ENCODE peak calls at places on chromosomes 6 and 20, in six cellular contexts. Y is IMR-90, I is mesenchymal stem cell, Z is H1, M is neuronal stem cell, G is trophoblast cell. X is an unnamed sample.

GRCh38 chr20:32961956-32962517 is 42.2 kb downstream of the SUN5 start:
- DNase-seq in Y (no peak), I (no peak), Z (no peak), M (no peak), G (no peak), X (no peak)

GRCh38 chr6:78700997-78701396 is 166.4 kb upstream of the IRAK1BP1 start:
- DNase-seq in Y (no peak), I (no peak), Z (no peak), M (no peak), G (no peak), X (no peak)

GRCh38 chr20:9241721-9242427 is 173.0 kb downstream of the PLCB4 start:
- DNase-seq in Y (peak), I (no peak), Z (no peak), M (no peak), G (no peak), X (no peak)

GRCh38 chr6:48111143-48111506 is at the start of gene PTCHD4:
- DNase-seq in Y (peak), I (peak), Z (peak), M (no peak), G (peak), X (peak)

GRCh38 chr6:133291671-133292070 is 50.5 kb downstream of the EYA4 start:
- DNase-seq in Y (peak), I (no peak), Z (no peak), M (no peak), G (no peak), X (no peak)

GRCh38 chr20:59371429-59371828 is 71.0 kb downstream of the EDN3 start:
- DNase-seq in Y (no peak), I (no peak), Z (no peak), M (no peak), G (no peak), X (no peak)

GRCh38 chr20:3842332-3842930 is 4.2 kb upstream of the MAVS start:
- DNase-seq in Y (no peak), I (no peak), Z (no peak), M (no peak), G (no peak), X (no peak)

GRCh38 chr20:24954151-24954550 is 5.1 kb downstream of the CST7 start:
- DNase-seq in Y (no peak), I (no peak), Z (no peak), M (no peak), G (no peak), X (no peak)

GRCh38 chr20:20593447-20594170 is 118.8 kb downstream of the RALGAPA2 start:
- DNase-seq in Y (peak), I (peak), Z (peak), M (peak), G (peak), X (peak)

GRCh38 chr6:45812937-45813336 is 202.7 kb downstream of the CLIC5 start:
- DNase-seq in Y (peak), I (no peak), Z (no peak), M (peak), G (no peak), X (no peak)

GRCh38 chr6:137983269-137983668 is 116.2 kb downstream of the TNFAIP3 start:
- DNase-seq in Y (no peak), I (no peak), Z (no peak), M (no peak), G (no peak), X (no peak)

DNA sequence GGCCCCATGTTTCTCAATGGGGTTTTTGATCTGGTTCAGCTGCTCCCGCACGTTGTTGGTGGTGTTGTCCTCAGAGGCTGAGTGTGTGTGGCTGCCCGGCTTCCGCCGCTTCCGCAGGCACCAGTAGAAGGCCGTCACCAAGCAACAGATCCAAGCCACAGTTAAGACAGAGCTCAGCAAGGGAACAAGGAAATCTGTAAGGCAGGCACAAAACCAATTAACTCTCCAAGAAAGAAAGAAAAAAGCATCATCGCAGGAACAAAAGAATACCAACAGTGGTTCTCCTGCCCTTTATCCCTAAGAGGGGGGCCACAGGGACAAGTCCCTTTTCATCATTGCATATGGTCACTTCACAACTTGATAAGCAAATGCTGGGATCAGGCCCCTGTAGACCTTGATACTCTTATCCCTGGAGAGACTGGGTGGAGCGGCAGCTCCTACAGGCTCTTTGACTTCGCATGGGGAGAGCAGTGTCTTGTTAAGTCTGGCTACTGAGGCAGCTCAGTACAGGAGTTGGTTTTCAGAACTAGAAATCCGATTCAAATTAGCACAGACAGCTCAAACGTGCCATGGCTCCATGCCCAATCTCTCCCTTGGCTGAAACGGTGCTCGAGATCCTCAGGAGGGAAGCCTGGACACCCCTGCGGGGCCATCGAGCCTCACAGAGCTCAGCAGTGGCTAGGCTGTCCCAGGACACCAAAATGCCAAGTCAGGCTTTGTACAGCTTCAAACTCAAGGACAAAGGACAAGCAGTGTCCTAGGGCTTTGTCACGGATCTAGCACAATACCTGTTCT is 33.8 kb downstream of the JAG1 start:
- DNase-seq in Y (no peak), I (no peak), Z (no peak), M (peak), G (no peak), X (no peak)
- H2AK5ac ChIP-seq in Y (peak), I (no peak), Z (no peak), M (peak), G (no peak), X (no peak)

DNA sequence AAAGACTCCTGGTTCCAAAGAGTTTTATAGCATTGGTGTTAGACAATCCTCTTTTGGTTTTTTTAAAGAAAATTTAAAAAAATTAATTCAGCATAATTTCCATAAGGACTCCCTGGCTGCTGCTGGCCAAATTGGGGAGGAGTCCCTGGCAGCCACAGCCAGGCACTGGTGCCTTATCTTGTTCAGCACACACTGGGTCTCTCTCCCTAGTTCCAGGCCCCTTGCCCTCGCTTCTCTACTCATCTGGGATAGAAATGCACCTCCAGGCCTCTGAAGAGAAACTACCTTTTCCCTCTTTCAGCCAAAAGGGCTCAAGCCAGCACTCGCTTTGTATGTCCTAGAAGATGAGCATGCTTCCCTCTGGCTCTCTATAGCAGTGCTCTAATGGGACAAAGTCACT is 13.4 kb upstream of the MAPK13 start:
- DNase-seq in Y (no peak), I (no peak), Z (no peak), M (no peak), G (no peak), X (no peak)
- H2AFZ ChIP-seq in Y (no peak), I (no peak), Z (no peak), M (no peak), G (no peak), X (no peak)

DNA sequence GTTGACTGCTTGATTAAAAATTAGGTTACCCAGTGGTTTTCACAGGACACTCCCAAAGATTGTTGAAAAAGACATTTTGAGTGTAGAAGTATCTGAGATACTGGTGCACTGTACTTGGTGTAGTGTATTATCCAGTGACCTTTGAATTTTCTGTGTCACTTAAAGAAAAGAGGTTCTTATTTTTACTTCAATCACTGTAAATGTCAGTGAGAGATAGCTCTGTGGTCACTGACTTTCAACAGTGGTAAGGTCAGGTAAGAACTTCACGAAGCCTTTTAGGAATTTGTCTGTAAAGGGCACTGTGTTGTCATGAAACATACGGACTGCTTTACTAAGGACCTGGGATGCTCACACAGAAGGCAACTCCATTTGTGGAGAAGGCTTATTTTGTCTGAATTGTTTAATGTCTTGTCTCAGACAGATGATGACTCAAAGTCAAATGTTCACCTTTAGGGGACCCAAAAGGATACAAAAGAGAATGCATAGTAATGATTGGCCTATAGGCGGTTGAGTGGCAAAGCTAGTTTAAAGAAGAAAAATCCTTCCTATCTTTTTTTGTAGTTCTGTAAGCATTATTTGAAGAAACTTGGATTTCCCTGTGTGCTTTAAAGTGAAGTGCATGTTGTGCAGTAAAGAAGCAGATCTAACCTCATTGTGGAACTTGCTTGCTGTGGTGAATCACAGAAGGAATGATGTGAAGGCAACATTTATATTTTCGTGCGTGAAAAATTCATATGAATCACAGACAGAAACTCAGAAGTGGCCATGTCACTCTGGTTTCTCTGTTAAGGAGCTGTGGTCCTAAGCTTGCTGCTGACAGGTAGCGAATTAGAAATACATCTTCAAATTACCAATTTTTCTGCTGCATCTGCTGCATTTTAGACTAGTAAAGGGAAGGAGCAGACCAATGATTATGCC is 47.3 kb downstream of the ZFAND3 start:
- DNase-seq in Y (peak), I (no peak), Z (no peak), M (no peak), G (no peak), X (no peak)
- H4K8ac ChIP-seq in Y (no peak), I (no peak), Z (no peak), M (no peak), G (no peak), X (no peak)

DNA sequence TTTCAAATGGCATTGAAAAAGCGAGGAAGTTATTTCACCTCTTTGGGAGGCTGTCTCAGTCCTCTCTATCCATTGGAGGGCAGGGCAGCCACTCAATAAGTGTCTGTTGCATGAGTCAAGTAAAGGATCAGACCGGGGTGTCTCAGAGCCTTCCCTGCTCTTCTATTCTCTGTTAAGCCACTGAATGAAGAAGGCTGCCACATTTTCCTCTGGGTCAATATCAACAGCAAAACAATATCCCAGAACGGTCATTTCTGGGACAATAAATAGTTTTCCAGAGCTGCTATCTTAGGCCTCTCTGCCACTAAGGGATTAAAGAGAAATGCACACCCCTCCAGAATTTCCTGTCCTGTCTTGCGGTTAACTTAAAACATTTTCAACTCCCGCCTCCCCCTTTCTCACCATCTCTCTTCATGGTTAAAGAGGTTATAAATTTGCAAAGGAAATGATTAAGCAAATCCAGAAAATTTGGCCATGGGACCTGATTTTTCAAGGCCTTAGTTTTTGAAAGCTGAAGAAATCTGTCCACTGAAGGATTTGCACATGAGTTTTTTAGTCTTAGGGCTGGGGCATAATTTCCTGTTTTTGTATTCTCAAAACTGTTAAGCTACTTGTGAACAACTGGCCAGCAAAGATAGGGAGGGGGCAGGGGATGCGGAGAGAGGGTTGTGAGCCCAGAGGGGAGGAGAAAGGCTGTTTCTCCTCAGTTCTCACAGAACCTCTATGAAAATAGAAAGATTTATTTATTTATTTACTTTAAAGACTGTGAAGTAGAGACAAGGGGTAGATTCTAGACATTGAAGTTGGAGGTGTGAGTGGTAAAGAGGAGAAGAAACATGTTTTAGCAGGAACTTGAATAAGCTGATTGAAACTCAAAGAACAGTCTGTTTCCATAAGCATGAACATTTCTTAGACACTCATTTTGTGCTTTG is 135.7 kb downstream of the BCAS1 start:
- DNase-seq in Y (peak), I (peak), Z (no peak), M (no peak), G (no peak), X (no peak)
- H2AK5ac ChIP-seq in Y (peak), I (no peak), Z (no peak), M (no peak), G (no peak), X (no peak)

GRCh38 chr6:7060769-7061516 is 46.8 kb upstream of the RREB1 start:
- DNase-seq in Y (no peak), I (no peak), Z (no peak), M (no peak), G (peak), X (no peak)
- H2AFZ ChIP-seq in Y (no peak), I (no peak), Z (no peak), M (no peak), G (no peak), X (no peak)

GRCh38 chr6:146545608-146546007 is 2.0 kb downstream of the RAB32 start:
- DNase-seq in Y (peak), I (peak), Z (no peak), M (no peak), G (peak), X (no peak)

GRCh38 chr6:146543940-146544661 is 468 bp downstream of the RAB32 start:
- DNase-seq in Y (peak), I (peak), Z (no peak), M (peak), G (peak), X (peak)

GRCh38 chr6:146542881-146543210 is 787 bp upstream of the RAB32 start:
- DNase-seq in Y (peak), I (no peak), Z (no peak), M (no peak), G (peak), X (no peak)

GRCh38 chr6:146544783-146545182 is 1.1 kb downstream of the RAB32 start:
- DNase-seq in Y (peak), I (peak), Z (no peak), M (no peak), G (no peak), X (no peak)

DNA sequence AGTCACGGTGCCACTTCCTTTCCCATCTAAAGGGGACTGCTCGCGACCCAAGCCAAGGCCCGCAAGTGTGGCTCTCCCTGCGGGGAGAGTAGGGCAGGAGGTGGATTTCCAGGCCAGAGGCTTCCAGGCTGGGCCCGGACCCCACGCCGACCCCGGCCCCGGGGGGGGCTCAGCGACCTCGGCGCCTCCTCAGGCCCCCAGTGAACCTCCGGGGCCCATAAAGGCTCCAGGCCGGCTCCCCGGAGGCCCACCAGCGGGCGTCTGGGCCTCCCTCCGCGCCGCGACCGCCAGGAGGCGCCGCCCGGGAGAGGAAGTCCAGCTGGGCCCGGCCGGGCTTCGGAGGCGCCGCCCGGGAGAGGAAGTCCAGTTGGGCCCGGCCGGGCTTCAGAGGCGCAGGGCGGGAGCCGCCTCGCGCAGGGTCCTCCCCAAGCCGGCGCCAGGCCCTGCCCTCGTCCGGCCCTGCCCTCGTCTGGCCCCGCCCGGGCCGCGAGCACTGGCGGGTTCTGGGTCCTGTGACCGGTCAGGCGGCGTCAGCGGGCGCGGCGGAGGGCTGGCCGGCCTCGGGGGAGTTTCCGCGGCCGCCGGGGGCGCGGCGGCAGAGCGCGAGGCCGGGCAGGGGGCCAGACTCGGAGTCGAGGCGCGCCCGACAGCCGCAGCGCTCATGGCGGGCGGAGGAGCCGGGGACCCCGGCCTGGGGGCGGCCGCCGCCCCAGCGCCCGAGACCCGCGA is at the start of gene RAB32:
- DNase-seq in Y (peak), I (peak), Z (peak), M (peak), G (peak), X (peak)
- H4K8ac ChIP-seq in Y (peak), I (peak), Z (peak), M (no peak), G (peak), X (no peak)

X was measured in H9.